ENCODE peak calls at places on chromosomes 4 and X, in six cellular contexts. One of them, this sample, is unnamed.

GRCh38 chr4:142396279-142396678 is 449.8 kb downstream of the INPP4B start:
- DNase-seq in GM12865: no peak
- DNase-seq in HCT116: no peak
- DNase-seq in A549: no peak
- DNase-seq in RWPE1: no peak
- DNase-seq in fibroblast of mammary gland: peak
- DNase-seq in this sample: no peak

GRCh38 chr4:78758105-78758504 is 18.0 kb upstream of the BMP2K start:
- DNase-seq in GM12865: no peak
- DNase-seq in HCT116: no peak
- DNase-seq in A549: no peak
- DNase-seq in RWPE1: no peak
- DNase-seq in fibroblast of mammary gland: no peak
- DNase-seq in this sample: no peak

GRCh38 chr4:5940470-5941203 is 47.8 kb upstream of the CRMP1 start:
- DNase-seq in GM12865: no peak
- DNase-seq in HCT116: peak
- DNase-seq in A549: no peak
- DNase-seq in RWPE1: no peak
- DNase-seq in fibroblast of mammary gland: peak
- DNase-seq in this sample: no peak

GRCh38 chrX:2710041-2710471 is 19.0 kb downstream of the CD99 start:
- DNase-seq in GM12865: no peak
- DNase-seq in HCT116: peak
- DNase-seq in A549: peak
- DNase-seq in RWPE1: peak
- DNase-seq in fibroblast of mammary gland: peak
- DNase-seq in this sample: no peak

GRCh38 chr4:89336818-89337395 is 29.3 kb upstream of the GPRIN3 start:
- DNase-seq in GM12865: no peak
- DNase-seq in HCT116: no peak
- DNase-seq in A549: no peak
- DNase-seq in RWPE1: no peak
- DNase-seq in fibroblast of mammary gland: no peak
- DNase-seq in this sample: no peak

GRCh38 chr4:30770049-30770549 is 49.9 kb downstream of the PCDH7 start:
- DNase-seq in GM12865: no peak
- DNase-seq in HCT116: peak
- DNase-seq in A549: no peak
- DNase-seq in RWPE1: peak
- DNase-seq in fibroblast of mammary gland: peak
- DNase-seq in this sample: no peak

GRCh38 chr4:26003072-26003471 is 89.1 kb downstream of the SMIM20 start:
- DNase-seq in GM12865: no peak
- DNase-seq in HCT116: no peak
- DNase-seq in A549: no peak
- DNase-seq in RWPE1: no peak
- DNase-seq in fibroblast of mammary gland: no peak
- DNase-seq in this sample: no peak

GRCh38 chr4:11165052-11165451 is 263.6 kb downstream of the HS3ST1 start:
- DNase-seq in GM12865: no peak
- DNase-seq in HCT116: peak
- DNase-seq in A549: no peak
- DNase-seq in RWPE1: no peak
- DNase-seq in fibroblast of mammary gland: peak
- DNase-seq in this sample: no peak

GRCh38 chrX:40684092-40684491 is 36.7 kb upstream of the CXorf38 start:
- DNase-seq in GM12865: no peak
- DNase-seq in HCT116: no peak
- DNase-seq in A549: no peak
- DNase-seq in RWPE1: no peak
- DNase-seq in fibroblast of mammary gland: no peak
- DNase-seq in this sample: no peak

GRCh38 chr4:124083706-124084105 is 628.8 kb downstream of the ANKRD50 start:
- DNase-seq in GM12865: no peak
- DNase-seq in HCT116: no peak
- DNase-seq in A549: no peak
- DNase-seq in RWPE1: no peak
- DNase-seq in fibroblast of mammary gland: no peak
- DNase-seq in this sample: no peak

GRCh38 chr4:168384437-168385141 is 66.0 kb upstream of the DDX60 start:
- DNase-seq in GM12865: no peak
- DNase-seq in HCT116: no peak
- DNase-seq in A549: no peak
- DNase-seq in RWPE1: no peak
- DNase-seq in fibroblast of mammary gland: peak
- DNase-seq in this sample: no peak

GRCh38 chr4:155545456-155545855 is 121.2 kb upstream of the GUCY1A1 start:
- DNase-seq in GM12865: no peak
- DNase-seq in HCT116: no peak
- DNase-seq in A549: no peak
- DNase-seq in RWPE1: no peak
- DNase-seq in fibroblast of mammary gland: no peak
- DNase-seq in this sample: no peak

GRCh38 chr4:185697488-185697887 is 114.5 kb downstream of the SORBS2 start:
- DNase-seq in GM12865: no peak
- DNase-seq in HCT116: no peak
- DNase-seq in A549: no peak
- DNase-seq in RWPE1: no peak
- DNase-seq in fibroblast of mammary gland: no peak
- DNase-seq in this sample: no peak

GRCh38 chr4:180557348-180557747 is 1685.9 kb upstream of the TENM3 start:
- DNase-seq in GM12865: peak
- DNase-seq in HCT116: peak
- DNase-seq in A549: no peak
- DNase-seq in RWPE1: no peak
- DNase-seq in fibroblast of mammary gland: no peak
- DNase-seq in this sample: no peak

GRCh38 chrX:37998586-37999267 is 7.6 kb upstream of the SYTL5 start:
- DNase-seq in GM12865: no peak
- DNase-seq in HCT116: peak
- DNase-seq in A549: no peak
- DNase-seq in RWPE1: peak
- DNase-seq in fibroblast of mammary gland: peak
- DNase-seq in this sample: no peak

GRCh38 chr4:113639311-113639710 is 122.2 kb downstream of the CAMK2D start:
- DNase-seq in GM12865: peak
- DNase-seq in HCT116: no peak
- DNase-seq in A549: no peak
- DNase-seq in RWPE1: no peak
- DNase-seq in fibroblast of mammary gland: no peak
- DNase-seq in this sample: no peak

GRCh38 chr4:1411436-1412375 is 5.5 kb upstream of the NKX1-1 start:
- DNase-seq in GM12865: no peak
- DNase-seq in HCT116: no peak
- DNase-seq in A549: no peak
- DNase-seq in RWPE1: no peak
- DNase-seq in fibroblast of mammary gland: no peak
- DNase-seq in this sample: no peak
- TF ChIP-seq CTCF in GM12865: no peak
- TF ChIP-seq CTCF in HCT116: peak
- TF ChIP-seq CTCF in A549: no peak
- TF ChIP-seq CTCF in RWPE1: no peak
- TF ChIP-seq CTCF in fibroblast of mammary gland: no peak
- TF ChIP-seq CTCF in this sample: no peak

GRCh38 chr4:111849726-111850284 is 295.4 kb upstream of the FAM241A start:
- DNase-seq in GM12865: no peak
- DNase-seq in HCT116: no peak
- DNase-seq in A549: no peak
- DNase-seq in RWPE1: no peak
- DNase-seq in fibroblast of mammary gland: peak
- DNase-seq in this sample: no peak

GRCh38 chr4:111842336-111842735 is 302.9 kb upstream of the FAM241A start:
- DNase-seq in GM12865: no peak
- DNase-seq in HCT116: no peak
- DNase-seq in A549: no peak
- DNase-seq in RWPE1: no peak
- DNase-seq in fibroblast of mammary gland: peak
- DNase-seq in this sample: no peak

GRCh38 chr4:111847256-111848108 is 297.8 kb upstream of the FAM241A start:
- DNase-seq in GM12865: no peak
- DNase-seq in HCT116: no peak
- DNase-seq in A549: no peak
- DNase-seq in RWPE1: no peak
- DNase-seq in fibroblast of mammary gland: peak
- DNase-seq in this sample: no peak
- TF ChIP-seq CTCF in GM12865: peak
- TF ChIP-seq CTCF in HCT116: peak
- TF ChIP-seq CTCF in A549: no peak
- TF ChIP-seq CTCF in RWPE1: peak
- TF ChIP-seq CTCF in fibroblast of mammary gland: peak
- TF ChIP-seq CTCF in this sample: peak

DNA sequence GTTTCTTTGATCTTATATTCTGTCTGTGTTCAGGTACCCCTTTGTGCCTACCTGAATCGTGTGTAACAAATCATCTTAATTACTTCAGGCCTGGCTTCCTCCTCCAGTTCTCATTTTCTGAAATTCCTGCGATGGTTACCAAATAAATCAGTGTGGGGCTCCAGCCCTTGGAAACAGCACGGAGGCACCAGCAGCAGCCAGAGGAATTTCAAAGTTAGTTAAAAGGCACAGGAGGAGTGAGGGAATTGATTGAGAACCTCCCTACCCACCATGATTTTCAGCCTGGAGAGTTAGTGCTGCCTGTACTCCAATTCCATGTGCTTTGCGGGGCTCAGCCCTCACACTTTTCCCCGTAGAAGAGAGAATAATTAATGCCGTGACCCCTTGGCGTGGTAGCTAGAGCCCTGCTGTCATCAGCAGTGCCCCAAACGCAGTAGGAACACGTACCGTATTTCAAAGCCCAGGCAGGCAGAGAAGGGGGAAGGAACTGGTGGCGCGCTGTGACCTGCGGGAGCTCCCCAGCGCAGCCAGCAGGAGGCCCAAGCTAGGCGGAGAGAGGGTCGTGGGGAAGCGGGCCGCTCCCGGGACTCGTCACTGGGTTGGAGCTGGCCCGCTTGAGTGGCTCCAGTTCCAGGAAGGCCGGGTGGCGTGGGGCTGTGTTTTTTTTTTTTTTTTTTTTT is 84.0 kb upstream of the IGFBP7 start:
- DNase-seq in GM12865: no peak
- DNase-seq in HCT116: no peak
- DNase-seq in A549: no peak
- DNase-seq in RWPE1: no peak
- DNase-seq in fibroblast of mammary gland: no peak
- DNase-seq in this sample: no peak
- TF ChIP-seq CTCF in GM12865: no peak
- TF ChIP-seq CTCF in HCT116: no peak
- TF ChIP-seq CTCF in A549: no peak
- TF ChIP-seq CTCF in RWPE1: no peak
- TF ChIP-seq CTCF in fibroblast of mammary gland: peak
- TF ChIP-seq CTCF in this sample: no peak

GRCh38 chrX:86171366-86171765 is 23.1 kb downstream of the DACH2 start:
- DNase-seq in GM12865: peak
- DNase-seq in HCT116: no peak
- DNase-seq in A549: peak
- DNase-seq in RWPE1: no peak
- DNase-seq in fibroblast of mammary gland: peak
- DNase-seq in this sample: no peak
- TF ChIP-seq CTCF in GM12865: peak
- TF ChIP-seq CTCF in HCT116: peak
- TF ChIP-seq CTCF in A549: no peak
- TF ChIP-seq CTCF in RWPE1: no peak
- TF ChIP-seq CTCF in fibroblast of mammary gland: peak
- TF ChIP-seq CTCF in this sample: peak

GRCh38 chrX:123277821-123278220 is 93.7 kb downstream of the GRIA3 start:
- DNase-seq in GM12865: peak
- DNase-seq in HCT116: no peak
- DNase-seq in A549: no peak
- DNase-seq in RWPE1: no peak
- DNase-seq in fibroblast of mammary gland: no peak
- DNase-seq in this sample: no peak
- TF ChIP-seq CTCF in GM12865: no peak
- TF ChIP-seq CTCF in HCT116: peak
- TF ChIP-seq CTCF in A549: no peak
- TF ChIP-seq CTCF in RWPE1: no peak
- TF ChIP-seq CTCF in fibroblast of mammary gland: peak
- TF ChIP-seq CTCF in this sample: no peak

DNA sequence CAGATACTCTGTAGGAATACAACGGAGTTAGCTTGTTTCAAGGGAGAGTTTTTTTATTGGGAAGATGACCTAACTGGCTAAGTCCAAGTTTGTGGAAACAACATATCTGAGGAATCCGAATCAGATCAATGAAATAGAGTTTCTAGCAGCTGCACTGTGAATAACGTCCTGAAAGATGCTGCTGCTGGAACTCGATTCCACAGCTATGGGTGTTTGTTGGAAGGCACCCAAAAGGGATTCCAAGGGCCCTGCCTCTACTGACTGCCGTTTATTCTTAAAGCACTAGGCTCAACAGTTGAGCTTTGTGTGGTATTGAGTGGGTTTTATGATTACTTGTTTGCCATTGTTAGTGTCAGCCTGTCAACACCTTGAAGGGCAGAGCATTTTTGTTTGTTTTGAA is 6.6 kb upstream of the GBA3 start:
- DNase-seq in GM12865: no peak
- DNase-seq in HCT116: no peak
- DNase-seq in A549: no peak
- DNase-seq in RWPE1: no peak
- DNase-seq in fibroblast of mammary gland: peak
- DNase-seq in this sample: no peak
- TF ChIP-seq CTCF in GM12865: no peak
- TF ChIP-seq CTCF in HCT116: no peak
- TF ChIP-seq CTCF in A549: no peak
- TF ChIP-seq CTCF in RWPE1: no peak
- TF ChIP-seq CTCF in fibroblast of mammary gland: no peak
- TF ChIP-seq CTCF in this sample: no peak

This sample was measured in neural crest cell.